ENCODE peak calls at places on chromosomes 12 and 14, in seven cellular contexts. V is cardiac fibroblast, X is fibroblast of pulmonary artery, Y is osteocyte, F is prostate gland, J is A549, B is endothelial cell. L is an unnamed sample.

GRCh38 chr14:100386121-100386520 is 63.0 kb downstream of the SLC25A47 start:
- DNase-seq in V (peak), X (peak), Y (no peak), F (no peak), J (no peak), B (no peak), L (no peak)

GRCh38 chr14:100292776-100293461 is 13.3 kb downstream of the SLC25A29 start:
- DNase-seq in V (no peak), X (no peak), Y (no peak), F (no peak), J (no peak), B (no peak), L (no peak)

GRCh38 chr12:81530352-81530751 is 228.8 kb downstream of the PPFIA2 start:
- DNase-seq in V (no peak), X (peak), Y (no peak), F (no peak), J (no peak), B (no peak), L (no peak)

GRCh38 chr14:105067140-105067968 is 2.1 kb upstream of the GPR132 start:
- DNase-seq in V (no peak), X (peak), Y (no peak), F (no peak), J (no peak), B (no peak), L (peak)

GRCh38 chr14:106062502-106063272 is 536.3 kb downstream of the TMEM121 start:
- DNase-seq in V (no peak), X (no peak), Y (no peak), F (no peak), J (no peak), B (no peak), L (no peak)

GRCh38 chr12:127106723-127107122 is 1160.2 kb upstream of the TMEM132C start:
- DNase-seq in V (no peak), X (no peak), Y (no peak), F (no peak), J (no peak), B (no peak), L (no peak)

GRCh38 chr12:510071-510825 is 50.5 kb downstream of the B4GALNT3 start:
- DNase-seq in V (no peak), X (no peak), Y (no peak), F (peak), J (no peak), B (no peak), L (no peak)

GRCh38 chr12:90959538-90960139 is 4.7 kb upstream of the CCER1 start:
- DNase-seq in V (peak), X (peak), Y (no peak), F (peak), J (peak), B (peak), L (no peak)

GRCh38 chr12:46494424-46494823 is 121.9 kb upstream of the SLC38A2 start:
- DNase-seq in V (peak), X (peak), Y (no peak), F (no peak), J (no peak), B (no peak), L (no peak)

GRCh38 chr14:104580961-104581360 is 1.4 kb downstream of the C14orf180 start:
- DNase-seq in V (peak), X (no peak), Y (no peak), F (no peak), J (no peak), B (no peak), L (no peak)

GRCh38 chr14:30620178-30620577 is 1.9 kb upstream of the SCFD1 start:
- DNase-seq in V (peak), X (peak), Y (no peak), F (no peak), J (no peak), B (no peak), L (no peak)

GRCh38 chr14:39232554-39233415 is 930 bp upstream of the MIA2 start:
- DNase-seq in V (peak), X (peak), Y (no peak), F (no peak), J (no peak), B (peak), L (no peak)

GRCh38 chr14:68214431-68214830 is 394.9 kb downstream of the RAD51B start:
- DNase-seq in V (no peak), X (no peak), Y (no peak), F (no peak), J (no peak), B (no peak), L (no peak)

GRCh38 chr14:50530358-50530757 is 2.0 kb downstream of the MAP4K5 start:
- DNase-seq in V (peak), X (peak), Y (no peak), F (no peak), J (no peak), B (no peak), L (no peak)

GRCh38 chr12:61009167-61009566 is 1251.0 kb upstream of the USP15 start:
- DNase-seq in V (no peak), X (no peak), Y (no peak), F (no peak), J (no peak), B (no peak), L (no peak)

GRCh38 chr14:51938137-51938536 is 51.2 kb upstream of the RTRAF start:
- DNase-seq in V (peak), X (peak), Y (no peak), F (no peak), J (no peak), B (no peak), L (no peak)

GRCh38 chr14:99198746-99199145 is 73.3 kb downstream of the BCL11B start:
- DNase-seq in V (no peak), X (no peak), Y (no peak), F (no peak), J (no peak), B (no peak), L (no peak)

GRCh38 chr14:61375218-61375617 is 53.8 kb downstream of the PRKCH start:
- DNase-seq in V (no peak), X (no peak), Y (no peak), F (no peak), J (no peak), B (no peak), L (no peak)

GRCh38 chr12:20474443-20474842 is 106.1 kb downstream of the PDE3A start:
- DNase-seq in V (peak), X (peak), Y (no peak), F (no peak), J (no peak), B (no peak), L (no peak)

GRCh38 chr12:89544730-89545184 is 18.9 kb upstream of the POC1B start:
- DNase-seq in V (peak), X (peak), Y (no peak), F (peak), J (no peak), B (no peak), L (no peak)

GRCh38 chr12:129589503-129589902 is 314.3 kb downstream of the TMEM132D start:
- DNase-seq in V (no peak), X (no peak), Y (no peak), F (no peak), J (no peak), B (no peak), L (no peak)

GRCh38 chr14:104461676-104462443 is 117.7 kb upstream of the C14orf180 start:
- DNase-seq in V (no peak), X (no peak), Y (peak), F (no peak), J (no peak), B (no peak), L (no peak)

GRCh38 chr12:76006028-76006916 is 25.3 kb downstream of the PHLDA1 start:
- DNase-seq in V (no peak), X (no peak), Y (no peak), F (no peak), J (no peak), B (no peak), L (no peak)

GRCh38 chr12:54463034-54463433 is 10.4 kb downstream of the GTSF1 start:
- DNase-seq in V (peak), X (peak), Y (no peak), F (no peak), J (no peak), B (no peak), L (peak)

GRCh38 chr12:117494833-117495714 is 133.6 kb upstream of the NOS1 start:
- DNase-seq in V (no peak), X (no peak), Y (no peak), F (peak), J (no peak), B (no peak), L (no peak)

GRCh38 chr12:49478949-49479664 is 59.7 kb upstream of the KCNH3 start:
- DNase-seq in V (no peak), X (no peak), Y (no peak), F (no peak), J (no peak), B (no peak), L (no peak)

GRCh38 chr14:102727336-102728095 is 49.7 kb upstream of the TRAF3 start:
- DNase-seq in V (peak), X (peak), Y (peak), F (no peak), J (no peak), B (no peak), L (no peak)

GRCh38 chr12:4036872-4037271 is 163.7 kb upstream of the PARP11 start:
- DNase-seq in V (no peak), X (no peak), Y (no peak), F (no peak), J (no peak), B (no peak), L (no peak)

GRCh38 chr14:59705245-59705644 is 128.6 kb upstream of the CCDC175 start:
- DNase-seq in V (no peak), X (no peak), Y (no peak), F (no peak), J (no peak), B (no peak), L (no peak)

GRCh38 chr12:69062838-69063237 is 129.9 kb upstream of the CPM start:
- DNase-seq in V (no peak), X (no peak), Y (no peak), F (no peak), J (no peak), B (no peak), L (no peak)

GRCh38 chr14:64855732-64856527 is 23.8 kb downstream of the SPTB start:
- DNase-seq in V (no peak), X (no peak), Y (no peak), F (no peak), J (no peak), B (no peak), L (no peak)

GRCh38 chr14:22872833-22873520 is 1.4 kb downstream of the LRP10 start:
- DNase-seq in V (peak), X (peak), Y (no peak), F (no peak), J (no peak), B (no peak), L (no peak)

GRCh38 chr12:125775507-125775906 is 710.3 kb downstream of the AACS start:
- DNase-seq in V (no peak), X (no peak), Y (no peak), F (no peak), J (no peak), B (no peak), L (no peak)

GRCh38 chr12:125776212-125776611 is 711.0 kb downstream of the AACS start:
- DNase-seq in V (no peak), X (no peak), Y (no peak), F (no peak), J (no peak), B (no peak), L (no peak)

GRCh38 chr12:125772403-125772802 is 707.2 kb downstream of the AACS start:
- DNase-seq in V (no peak), X (no peak), Y (no peak), F (no peak), J (no peak), B (no peak), L (no peak)

GRCh38 chr12:125773033-125773432 is 707.8 kb downstream of the AACS start:
- DNase-seq in V (no peak), X (no peak), Y (no peak), F (no peak), J (peak), B (no peak), L (no peak)
- TF ChIP-seq CTCF in V (no peak), X (no peak), Y (peak), F (no peak), J (no peak), B (peak), L (peak)

GRCh38 chr14:53963491-53964227 is 7.0 kb upstream of the BMP4 start:
- DNase-seq in V (peak), X (peak), Y (peak), F (peak), J (no peak), B (peak), L (no peak)
- TF ChIP-seq CTCF in V (peak), X (peak), Y (peak), F (no peak), J (peak), B (peak), L (no peak)

GRCh38 chr14:74945852-74946658 is 9.3 kb downstream of the PGF start:
- DNase-seq in V (peak), X (peak), Y (no peak), F (peak), J (peak), B (peak), L (peak)
- TF ChIP-seq CTCF in V (peak), X (peak), Y (peak), F (peak), J (peak), B (peak), L (peak)

DNA sequence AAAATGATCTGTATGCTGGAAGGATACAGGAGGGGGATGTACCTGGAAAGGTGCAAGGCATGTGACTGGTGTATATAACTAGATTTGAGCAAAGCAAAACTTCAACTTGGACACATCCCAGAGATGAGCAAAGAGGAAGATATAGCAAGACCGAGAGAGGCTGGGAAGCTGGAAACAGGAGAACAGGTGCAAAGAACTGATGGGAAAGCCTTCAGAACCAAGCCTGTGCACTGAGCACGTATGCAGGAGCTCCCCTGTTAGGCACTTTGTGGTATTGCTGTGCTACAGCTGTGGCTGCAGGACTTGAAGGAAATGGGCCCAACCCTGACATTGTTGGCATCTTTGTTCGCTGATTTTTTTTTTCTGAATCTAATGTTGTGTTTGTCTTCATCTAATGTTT is 120.7 kb upstream of the PWP1 start:
- DNase-seq in V (no peak), X (peak), Y (no peak), F (no peak), J (no peak), B (peak), L (no peak)
- TF ChIP-seq CTCF in V (peak), X (peak), Y (no peak), F (no peak), J (peak), B (no peak), L (no peak)

DNA sequence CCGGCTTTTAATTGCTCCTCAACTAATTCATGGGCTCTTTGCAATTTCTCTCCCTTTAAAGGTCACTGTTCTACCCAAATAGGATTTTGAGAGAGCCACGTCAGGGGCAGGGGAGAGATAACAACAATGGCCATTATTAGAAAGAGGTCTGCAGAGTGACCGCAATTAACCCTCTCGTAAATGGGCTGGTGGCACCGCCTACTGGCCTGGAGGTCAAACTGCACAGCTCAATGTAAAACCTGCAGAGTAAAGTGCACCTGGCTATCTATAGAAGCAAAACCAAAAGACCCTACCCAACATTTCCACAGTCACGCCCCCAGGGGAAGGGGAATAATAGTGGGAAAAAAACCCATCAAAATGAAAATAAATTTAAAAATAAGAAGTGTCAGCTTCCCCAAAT is 21.6 kb upstream of the CLEC4E start:
- DNase-seq in V (no peak), X (no peak), Y (no peak), F (no peak), J (no peak), B (no peak), L (no peak)
- TF ChIP-seq CTCF in V (no peak), X (no peak), Y (no peak), F (no peak), J (no peak), B (no peak), L (no peak)

DNA sequence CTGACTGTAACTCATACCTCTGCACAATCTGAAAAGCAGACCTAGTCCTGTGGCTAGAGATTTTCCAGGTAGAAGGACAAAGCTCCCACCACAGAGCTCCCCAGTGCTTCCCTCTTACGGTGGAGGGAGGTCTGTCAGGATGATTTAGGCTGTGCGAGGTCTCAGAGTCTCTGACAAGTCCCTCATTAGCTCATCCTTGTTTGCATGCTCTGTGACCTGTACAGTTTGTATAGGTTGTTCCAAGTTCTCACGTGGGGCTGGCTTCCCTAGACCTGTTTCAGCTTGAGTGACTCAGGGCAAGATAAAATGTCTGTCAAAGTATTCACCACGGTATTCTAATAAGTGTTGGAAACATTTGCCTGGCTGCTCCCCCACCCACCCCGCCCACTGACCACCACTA is 34.8 kb downstream of the ASCL1 start:
- DNase-seq in V (no peak), X (no peak), Y (no peak), F (no peak), J (no peak), B (no peak), L (no peak)
- TF ChIP-seq CTCF in V (no peak), X (no peak), Y (no peak), F (no peak), J (no peak), B (no peak), L (no peak)

DNA sequence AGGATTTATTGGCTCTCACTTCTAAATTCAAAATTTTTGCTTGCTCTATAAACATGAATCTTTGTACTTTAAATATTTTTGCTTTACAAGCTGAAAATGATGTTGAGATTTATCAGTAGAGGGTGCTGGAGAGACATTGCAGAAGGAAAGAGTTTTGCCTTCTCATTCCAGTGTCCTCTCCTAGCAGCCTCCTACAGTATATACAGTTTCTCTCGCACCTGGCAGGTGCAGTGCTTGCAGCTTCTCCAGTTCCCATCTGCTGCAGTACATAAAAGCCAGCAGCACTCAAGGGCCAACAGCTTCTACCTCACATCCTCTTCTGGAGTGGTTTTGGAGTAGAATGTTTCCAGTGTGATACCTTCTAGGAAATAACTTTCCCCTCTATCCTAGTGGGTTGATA is 601.8 kb upstream of the ATXN7L3B start:
- DNase-seq in V (no peak), X (no peak), Y (no peak), F (no peak), J (no peak), B (no peak), L (no peak)
- TF ChIP-seq CTCF in V (no peak), X (no peak), Y (peak), F (no peak), J (peak), B (no peak), L (no peak)

GRCh38 chr12:25583545-25583944 is 30.5 kb upstream of the LMNTD1 start:
- DNase-seq in V (peak), X (peak), Y (no peak), F (no peak), J (no peak), B (no peak), L (no peak)
- TF ChIP-seq CTCF in V (no peak), X (peak), Y (no peak), F (no peak), J (no peak), B (no peak), L (no peak)

GRCh38 chr14:81246561-81247270 is 26.0 kb upstream of the GTF2A1 start:
- DNase-seq in V (no peak), X (no peak), Y (no peak), F (no peak), J (no peak), B (no peak), L (no peak)

GRCh38 chr14:81247271-81247766 is 26.6 kb upstream of the GTF2A1 start:
- DNase-seq in V (no peak), X (no peak), Y (no peak), F (no peak), J (no peak), B (no peak), L (no peak)

GRCh38 chr14:81256289-81256960 is 35.7 kb upstream of the GTF2A1 start:
- DNase-seq in V (no peak), X (no peak), Y (no peak), F (no peak), J (no peak), B (no peak), L (no peak)

GRCh38 chr14:81252278-81252677 is 31.5 kb upstream of the GTF2A1 start:
- DNase-seq in V (no peak), X (no peak), Y (no peak), F (no peak), J (no peak), B (no peak), L (no peak)
- TF ChIP-seq CTCF in V (no peak), X (no peak), Y (no peak), F (no peak), J (no peak), B (no peak), L (no peak)

L was measured in CD14-positive monocyte.